ENCODE peak calls at places on chromosomes 5 and 9, in six cellular contexts. One of them, this sample, is unnamed. For H3K9me3 and H3K36me3, the result is how much of the 10 kb centered on the place peaks cover.

GRCh38 chr5:9207820-9208418 is 338.0 kb downstream of the SEMA5A start:
- DNase-seq in effector memory CD4-positive, alpha-beta T cell: no peak
- DNase-seq in neuronal stem cell: no peak
- DNase-seq in lung: no peak
- DNase-seq in right lobe of liver: no peak
- DNase-seq in PC-3: peak
- DNase-seq in this sample: no peak

GRCh38 chr5:137575211-137575610 is 76.1 kb upstream of the SPOCK1 start:
- DNase-seq in effector memory CD4-positive, alpha-beta T cell: no peak
- DNase-seq in neuronal stem cell: no peak
- DNase-seq in lung: no peak
- DNase-seq in right lobe of liver: no peak
- DNase-seq in PC-3: peak
- DNase-seq in this sample: no peak

GRCh38 chr9:99147177-99147576 is 42.3 kb downstream of the TGFBR1 start:
- DNase-seq in effector memory CD4-positive, alpha-beta T cell: no peak
- DNase-seq in neuronal stem cell: no peak
- DNase-seq in lung: no peak
- DNase-seq in right lobe of liver: no peak
- DNase-seq in PC-3: no peak
- DNase-seq in this sample: no peak

GRCh38 chr9:14312721-14313377 is 1.1 kb downstream of the NFIB start:
- DNase-seq in effector memory CD4-positive, alpha-beta T cell: no peak
- DNase-seq in neuronal stem cell: peak
- DNase-seq in lung: no peak
- DNase-seq in right lobe of liver: peak
- DNase-seq in PC-3: peak
- DNase-seq in this sample: no peak

GRCh38 chr5:120450910-120451309 is 13.2 kb upstream of the PRR16 start:
- DNase-seq in effector memory CD4-positive, alpha-beta T cell: no peak
- DNase-seq in neuronal stem cell: no peak
- DNase-seq in lung: no peak
- DNase-seq in right lobe of liver: no peak
- DNase-seq in PC-3: no peak
- DNase-seq in this sample: no peak

GRCh38 chr5:67350600-67351315 is 154.2 kb upstream of the CD180 start:
- DNase-seq in effector memory CD4-positive, alpha-beta T cell: no peak
- DNase-seq in neuronal stem cell: no peak
- DNase-seq in lung: no peak
- DNase-seq in right lobe of liver: no peak
- DNase-seq in PC-3: no peak
- DNase-seq in this sample: peak

GRCh38 chr5:139633295-139634027 is 14.7 kb upstream of the CXXC5 start:
- DNase-seq in effector memory CD4-positive, alpha-beta T cell: peak
- DNase-seq in neuronal stem cell: peak
- DNase-seq in lung: no peak
- DNase-seq in right lobe of liver: peak
- DNase-seq in PC-3: peak
- DNase-seq in this sample: peak

GRCh38 chr9:134234001-134234660 is 69.8 kb upstream of the RNU6ATAC start:
- DNase-seq in effector memory CD4-positive, alpha-beta T cell: no peak
- DNase-seq in neuronal stem cell: no peak
- DNase-seq in lung: no peak
- DNase-seq in right lobe of liver: no peak
- DNase-seq in PC-3: no peak
- DNase-seq in this sample: no peak

GRCh38 chr5:2752875-2753435 is 1.5 kb upstream of the IRX2 start:
- DNase-seq in effector memory CD4-positive, alpha-beta T cell: no peak
- DNase-seq in neuronal stem cell: no peak
- DNase-seq in lung: no peak
- DNase-seq in right lobe of liver: no peak
- DNase-seq in PC-3: no peak
- DNase-seq in this sample: no peak

GRCh38 chr5:59988396-59988795 is 94.9 kb upstream of the PDE4D start:
- DNase-seq in effector memory CD4-positive, alpha-beta T cell: no peak
- DNase-seq in neuronal stem cell: no peak
- DNase-seq in lung: no peak
- DNase-seq in right lobe of liver: no peak
- DNase-seq in PC-3: no peak
- DNase-seq in this sample: no peak

GRCh38 chr5:169997736-169998284 is 17.5 kb upstream of the INSYN2B start:
- DNase-seq in effector memory CD4-positive, alpha-beta T cell: no peak
- DNase-seq in neuronal stem cell: no peak
- DNase-seq in lung: no peak
- DNase-seq in right lobe of liver: no peak
- DNase-seq in PC-3: no peak
- DNase-seq in this sample: no peak

GRCh38 chr5:128304121-128304520 is 220.6 kb downstream of the SLC12A2 start:
- DNase-seq in effector memory CD4-positive, alpha-beta T cell: no peak
- DNase-seq in neuronal stem cell: no peak
- DNase-seq in lung: peak
- DNase-seq in right lobe of liver: no peak
- DNase-seq in PC-3: peak
- DNase-seq in this sample: no peak

GRCh38 chr5:164312801-164313200 is 807.4 kb downstream of the MAT2B start:
- DNase-seq in effector memory CD4-positive, alpha-beta T cell: no peak
- DNase-seq in neuronal stem cell: no peak
- DNase-seq in lung: no peak
- DNase-seq in right lobe of liver: no peak
- DNase-seq in PC-3: no peak
- DNase-seq in this sample: no peak

GRCh38 chr5:180808461-180809000 is 5.9 kb upstream of the MGAT1 start:
- DNase-seq in effector memory CD4-positive, alpha-beta T cell: no peak
- DNase-seq in neuronal stem cell: no peak
- DNase-seq in lung: no peak
- DNase-seq in right lobe of liver: no peak
- DNase-seq in PC-3: no peak
- DNase-seq in this sample: no peak

GRCh38 chr5:157651623-157652376 is 438 bp downstream of the SOX30 start:
- DNase-seq in effector memory CD4-positive, alpha-beta T cell: peak
- DNase-seq in neuronal stem cell: peak
- DNase-seq in lung: peak
- DNase-seq in right lobe of liver: peak
- DNase-seq in PC-3: no peak
- DNase-seq in this sample: peak

DNA sequence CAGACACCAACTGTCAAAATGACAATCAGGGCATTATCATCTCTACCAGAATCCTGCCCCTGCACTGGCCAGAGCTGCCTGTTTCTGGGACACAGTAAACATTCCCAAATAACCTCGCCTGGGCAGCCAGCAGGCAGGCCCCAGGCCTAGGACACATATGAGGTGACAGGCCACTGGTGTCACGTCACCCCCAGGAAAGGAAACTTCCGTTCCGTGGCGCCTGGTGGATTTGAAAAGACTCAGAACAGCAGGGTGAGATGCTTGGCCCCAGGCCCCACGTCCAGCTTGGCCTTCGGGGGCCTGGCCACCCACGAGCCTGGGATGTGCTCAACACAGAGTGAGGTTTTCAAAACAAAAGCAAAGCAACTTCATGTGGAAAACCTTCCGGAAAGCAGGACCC is 1.3 kb downstream of the SEMA4D start:
- DNase-seq in effector memory CD4-positive, alpha-beta T cell: no peak
- DNase-seq in neuronal stem cell: no peak
- DNase-seq in lung: no peak
- DNase-seq in right lobe of liver: no peak
- DNase-seq in PC-3: no peak
- DNase-seq in this sample: no peak
- H3K9me3 ChIP-seq in effector memory CD4-positive, alpha-beta T cell: under half
- H3K9me3 ChIP-seq in neuronal stem cell: under half
- H3K9me3 ChIP-seq in lung: under half
- H3K9me3 ChIP-seq in right lobe of liver: under half
- H3K9me3 ChIP-seq in PC-3: under half
- H3K9me3 ChIP-seq in this sample: under half

DNA sequence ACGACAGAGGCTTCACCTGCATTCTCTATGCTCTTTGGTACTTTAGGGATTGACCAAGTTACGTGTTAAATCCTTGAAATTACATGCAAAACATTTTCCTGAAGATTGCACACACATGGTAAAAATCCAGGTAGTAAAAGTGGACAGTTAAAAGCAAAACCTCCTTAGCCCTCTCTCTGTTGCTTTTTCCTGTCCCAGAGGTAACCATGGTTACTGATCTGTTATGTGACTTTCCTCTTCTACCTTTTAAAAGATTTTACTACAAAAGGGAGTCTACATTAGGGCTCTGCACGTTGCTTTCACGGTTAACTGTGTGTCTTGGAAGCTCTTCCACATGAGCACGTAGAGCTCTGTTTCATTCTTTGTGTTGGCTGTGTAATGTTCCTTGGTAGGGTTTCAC is 97.0 kb downstream of the PPARGC1B start:
- DNase-seq in effector memory CD4-positive, alpha-beta T cell: no peak
- DNase-seq in neuronal stem cell: no peak
- DNase-seq in lung: no peak
- DNase-seq in right lobe of liver: no peak
- DNase-seq in PC-3: no peak
- DNase-seq in this sample: no peak
- H3K36me3 ChIP-seq in effector memory CD4-positive, alpha-beta T cell: under half
- H3K36me3 ChIP-seq in neuronal stem cell: under half
- H3K36me3 ChIP-seq in lung: under half
- H3K36me3 ChIP-seq in right lobe of liver: under half
- H3K36me3 ChIP-seq in PC-3: under half
- H3K36me3 ChIP-seq in this sample: under half

GRCh38 chr5:141223112-141223783 is at the start of gene PCDHB14:
- DNase-seq in effector memory CD4-positive, alpha-beta T cell: no peak
- DNase-seq in neuronal stem cell: peak
- DNase-seq in lung: no peak
- DNase-seq in right lobe of liver: no peak
- DNase-seq in PC-3: peak
- DNase-seq in this sample: no peak
- H3K9me3 ChIP-seq in effector memory CD4-positive, alpha-beta T cell: under half
- H3K9me3 ChIP-seq in neuronal stem cell: under half
- H3K9me3 ChIP-seq in lung: under half
- H3K9me3 ChIP-seq in right lobe of liver: under half
- H3K9me3 ChIP-seq in PC-3: under half
- H3K9me3 ChIP-seq in this sample: under half

DNA sequence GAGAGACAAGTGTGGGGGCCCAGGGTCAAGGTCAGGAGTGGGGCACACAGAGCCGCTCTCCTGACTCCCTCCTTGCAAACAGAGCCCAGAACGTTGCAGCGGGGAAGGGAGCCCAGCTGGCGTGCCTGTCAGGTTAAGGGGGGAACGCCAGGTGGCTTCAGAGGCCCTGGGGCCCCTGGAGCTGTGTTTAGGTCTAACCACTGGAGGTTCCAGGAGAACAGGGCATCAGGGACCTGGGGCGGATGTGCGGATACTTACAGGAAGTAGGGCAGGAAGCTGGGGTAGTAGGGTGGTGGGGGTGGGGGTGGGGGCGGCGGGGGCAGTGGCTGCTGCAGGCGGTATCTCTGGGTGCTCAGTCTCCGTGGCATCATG is 7.4 kb downstream of the RNF44 start:
- DNase-seq in effector memory CD4-positive, alpha-beta T cell: peak
- DNase-seq in neuronal stem cell: no peak
- DNase-seq in lung: no peak
- DNase-seq in right lobe of liver: no peak
- DNase-seq in PC-3: no peak
- DNase-seq in this sample: peak
- H3K36me3 ChIP-seq in effector memory CD4-positive, alpha-beta T cell: under half
- H3K36me3 ChIP-seq in neuronal stem cell: half or more
- H3K36me3 ChIP-seq in lung: under half
- H3K36me3 ChIP-seq in right lobe of liver: under half
- H3K36me3 ChIP-seq in PC-3: under half
- H3K36me3 ChIP-seq in this sample: under half

GRCh38 chr5:40089269-40089668 is 590.4 kb upstream of the PTGER4 start:
- DNase-seq in effector memory CD4-positive, alpha-beta T cell: no peak
- DNase-seq in neuronal stem cell: peak
- DNase-seq in lung: no peak
- DNase-seq in right lobe of liver: no peak
- DNase-seq in PC-3: peak
- DNase-seq in this sample: no peak
- H3K9me3 ChIP-seq in effector memory CD4-positive, alpha-beta T cell: under half
- H3K9me3 ChIP-seq in neuronal stem cell: under half
- H3K9me3 ChIP-seq in lung: under half
- H3K9me3 ChIP-seq in right lobe of liver: under half
- H3K9me3 ChIP-seq in PC-3: under half
- H3K9me3 ChIP-seq in this sample: under half

GRCh38 chr5:74372502-74373445 is 267.8 kb downstream of the ENC1 start:
- DNase-seq in effector memory CD4-positive, alpha-beta T cell: no peak
- DNase-seq in neuronal stem cell: no peak
- DNase-seq in lung: no peak
- DNase-seq in right lobe of liver: no peak
- DNase-seq in PC-3: no peak
- DNase-seq in this sample: no peak

GRCh38 chr5:74370168-74370567 is 270.4 kb downstream of the ENC1 start:
- DNase-seq in effector memory CD4-positive, alpha-beta T cell: no peak
- DNase-seq in neuronal stem cell: no peak
- DNase-seq in lung: no peak
- DNase-seq in right lobe of liver: no peak
- DNase-seq in PC-3: no peak
- DNase-seq in this sample: no peak

GRCh38 chr5:74369173-74369572 is 271.4 kb downstream of the ENC1 start:
- DNase-seq in effector memory CD4-positive, alpha-beta T cell: no peak
- DNase-seq in neuronal stem cell: no peak
- DNase-seq in lung: no peak
- DNase-seq in right lobe of liver: no peak
- DNase-seq in PC-3: no peak
- DNase-seq in this sample: no peak

GRCh38 chr5:74372051-74372450 is 268.5 kb downstream of the ENC1 start:
- DNase-seq in effector memory CD4-positive, alpha-beta T cell: no peak
- DNase-seq in neuronal stem cell: no peak
- DNase-seq in lung: no peak
- DNase-seq in right lobe of liver: no peak
- DNase-seq in PC-3: no peak
- DNase-seq in this sample: no peak

GRCh38 chr5:74371621-74372020 is 268.9 kb downstream of the ENC1 start:
- DNase-seq in effector memory CD4-positive, alpha-beta T cell: no peak
- DNase-seq in neuronal stem cell: no peak
- DNase-seq in lung: no peak
- DNase-seq in right lobe of liver: no peak
- DNase-seq in PC-3: no peak
- DNase-seq in this sample: no peak
- H3K36me3 ChIP-seq in effector memory CD4-positive, alpha-beta T cell: under half
- H3K36me3 ChIP-seq in neuronal stem cell: under half
- H3K36me3 ChIP-seq in lung: under half
- H3K36me3 ChIP-seq in right lobe of liver: under half
- H3K36me3 ChIP-seq in PC-3: under half
- H3K36me3 ChIP-seq in this sample: under half

GRCh38 chr9:11011696-11012095 is 398.9 kb upstream of the PTPRD start:
- DNase-seq in effector memory CD4-positive, alpha-beta T cell: no peak
- DNase-seq in neuronal stem cell: no peak
- DNase-seq in lung: no peak
- DNase-seq in right lobe of liver: no peak
- DNase-seq in PC-3: no peak
- DNase-seq in this sample: no peak

GRCh38 chr9:11016081-11016480 is 403.3 kb upstream of the PTPRD start:
- DNase-seq in effector memory CD4-positive, alpha-beta T cell: no peak
- DNase-seq in neuronal stem cell: no peak
- DNase-seq in lung: no peak
- DNase-seq in right lobe of liver: no peak
- DNase-seq in PC-3: peak
- DNase-seq in this sample: no peak
- H3K9me3 ChIP-seq in effector memory CD4-positive, alpha-beta T cell: under half
- H3K9me3 ChIP-seq in neuronal stem cell: under half
- H3K9me3 ChIP-seq in lung: under half
- H3K9me3 ChIP-seq in right lobe of liver: under half
- H3K9me3 ChIP-seq in PC-3: under half
- H3K9me3 ChIP-seq in this sample: under half

This sample was measured in CD4-positive, alpha-beta memory T cell.